ENCODE peak calls at places on chromosomes 7 and 10, in five cellular contexts. M is effector memory CD8-positive, alpha-beta T cell; I is T follicular helper cell; B is activated T-cell treated with anti-CD3 and anti-CD28 coated beads for 24 hours; F is stimulated activated CD4-positive, alpha-beta T cell treated with anti-CD3 and anti-CD28 coated beads, TNF-alpha, amount 100 ng/mL, for 1 hour. X is an unnamed sample.

GRCh38 chr7:131325179-131325840 is 2.4 kb upstream of the MKLN1 start:
- DNase-seq in M (no peak), I (no peak), B (peak; percentile 11), F (no peak), X (peak; percentile 80)

GRCh38 chr10:4708123-4708759 is 117.8 kb upstream of the AKR1E2 start:
- DNase-seq in M (no peak), I (no peak), B (no peak), F (no peak), X (no peak)

GRCh38 chr7:102888561-102889233 is 24.1 kb upstream of the LRRC17 start:
- DNase-seq in M (no peak), I (no peak), B (no peak), F (no peak), X (no peak)

GRCh38 chr10:75107756-75108683 is 3.4 kb upstream of the SAMD8 start:
- DNase-seq in M (no peak), I (no peak), B (no peak), F (no peak), X (peak; percentile 44)

GRCh38 chr10:79293841-79294705 is 53.2 kb upstream of the PPIF start:
- DNase-seq in M (no peak), I (no peak), B (no peak), F (no peak), X (peak; percentile 81)

GRCh38 chr10:75430000-75430763 is 1.2 kb upstream of the LRMDA start:
- DNase-seq in M (no peak), I (no peak), B (no peak), F (no peak), X (no peak)

GRCh38 chr7:82114237-82114636 is 329.3 kb downstream of the CACNA2D1 start:
- DNase-seq in M (no peak), I (no peak), B (no peak), F (no peak), X (no peak)

GRCh38 chr7:123637203-123637602 is 18.5 kb upstream of the LMOD2 start:
- DNase-seq in M (no peak), I (no peak), B (no peak), F (no peak), X (no peak)

GRCh38 chr10:15344876-15345285 is 26.2 kb downstream of the FAM171A1 start:
- DNase-seq in M (no peak), I (no peak), B (no peak), F (no peak), X (peak; percentile 38)

GRCh38 chr10:129870042-129870757 is 93.9 kb downstream of the EBF3 start:
- DNase-seq in M (no peak), I (no peak), B (no peak), F (no peak), X (no peak)

GRCh38 chr7:32586291-32587221 is 91.3 kb downstream of the AVL9 start:
- DNase-seq in M (no peak), I (no peak), B (no peak), F (no peak), X (peak; percentile 68)

GRCh38 chr7:151142686-151143040 is 24.8 kb downstream of the GBX1 start:
- DNase-seq in M (no peak), I (no peak), B (no peak), F (no peak), X (no peak)

GRCh38 chr10:61786728-61787127 is 114.8 kb upstream of the ARID5B start:
- DNase-seq in M (no peak), I (no peak), B (no peak), F (no peak), X (peak; percentile 69)

GRCh38 chr10:121323448-121323847 is 274.8 kb downstream of the FGFR2 start:
- DNase-seq in M (no peak), I (no peak), B (no peak), F (no peak), X (peak; percentile 82)

GRCh38 chr7:985915-986741 is 3.1 kb downstream of the CYP2W1 start:
- DNase-seq in M (no peak), I (no peak), B (no peak), F (no peak), X (peak; percentile 64)